ENCODE peak calls at places on chromosomes 6 and 20, in ten cellular contexts. Q is ovary; H is lower leg skin; K is psoas muscle; M is esophagus squamous epithelium; G is adrenal gland; N is Peyer's patch; B is A549; S is CD8-positive, alpha-beta T cell; X is DND-41. A is an unnamed sample.

GRCh38 chr6:150413768-150414167 is 45.0 kb downstream of the IYD start:
- DNase-seq in Q (no peak), H (no peak), K (no peak), M (no peak), G (no peak), N (no peak), B (no peak), S (no peak), X (no peak), A (no peak)

GRCh38 chr6:101150226-101150625 is 243.3 kb upstream of the GRIK2 start:
- DNase-seq in Q (no peak), H (no peak), K (no peak), M (no peak), G (no peak), N (no peak), B (no peak), S (no peak), X (no peak), A (no peak)

GRCh38 chr6:81614292-81614691 is 138.2 kb downstream of the TENT5A start:
- DNase-seq in Q (no peak), H (no peak), K (no peak), M (no peak), G (no peak), N (no peak), B (peak), S (no peak), X (peak), A (peak)

GRCh38 chr20:62157387-62158087 is 14.0 kb downstream of the SS18L1 start:
- DNase-seq in Q (no peak), H (no peak), K (no peak), M (no peak), G (no peak), N (no peak), B (no peak), S (no peak), X (no peak), A (no peak)

GRCh38 chr20:10306440-10307358 is 88.1 kb downstream of the SNAP25 start:
- DNase-seq in Q (no peak), H (no peak), K (no peak), M (no peak), G (no peak), N (no peak), B (no peak), S (no peak), X (no peak), A (peak)

GRCh38 chr6:138485005-138485545 is 14.2 kb downstream of the NHSL1 start:
- DNase-seq in Q (no peak), H (no peak), K (no peak), M (no peak), G (no peak), N (no peak), B (no peak), S (no peak), X (no peak), A (peak)

GRCh38 chr20:37921341-37921929 is 18.5 kb downstream of the VSTM2L start:
- DNase-seq in Q (no peak), H (no peak), K (no peak), M (no peak), G (no peak), N (no peak), B (no peak), S (no peak), X (no peak), A (no peak)

GRCh38 chr6:34234667-34235604 is 1.7 kb upstream of the HMGA1 start:
- DNase-seq in Q (no peak), H (no peak), K (no peak), M (no peak), G (no peak), N (peak), B (no peak), S (no peak), X (no peak), A (no peak)

GRCh38 chr6:168648240-168648639 is 207.3 kb downstream of the SMOC2 start:
- DNase-seq in Q (no peak), H (no peak), K (no peak), M (no peak), G (no peak), N (no peak), B (no peak), S (no peak), X (no peak), A (no peak)

DNA sequence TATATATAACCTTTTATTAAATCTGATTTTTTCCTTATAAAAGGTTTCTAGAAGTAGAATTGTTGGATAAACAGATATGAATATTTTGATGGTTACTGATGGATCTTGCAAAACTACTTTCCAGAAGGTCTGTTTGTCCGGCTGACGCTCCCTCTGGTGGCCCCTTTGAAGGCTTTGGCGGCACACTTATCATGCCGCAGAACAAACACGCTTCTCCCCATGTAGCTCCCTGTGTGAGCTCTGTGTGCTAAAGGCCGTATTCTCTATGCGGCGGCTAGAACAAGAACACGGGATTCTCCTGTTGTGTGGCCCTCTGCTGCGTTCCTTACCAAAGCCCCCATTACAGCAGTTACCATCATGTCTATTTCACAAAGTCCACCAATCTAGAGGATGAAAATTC is 30.0 kb downstream of the PPP1R3G start:
- DNase-seq in Q (no peak), H (no peak), K (no peak), M (no peak), G (no peak), N (no peak), B (peak), S (no peak), X (no peak), A (peak)
- TF ChIP-seq CTCF in Q (no peak), H (no peak), K (no peak), M (no peak), G (no peak), N (peak), B (peak), S (no peak), X (no peak), A (peak)

DNA sequence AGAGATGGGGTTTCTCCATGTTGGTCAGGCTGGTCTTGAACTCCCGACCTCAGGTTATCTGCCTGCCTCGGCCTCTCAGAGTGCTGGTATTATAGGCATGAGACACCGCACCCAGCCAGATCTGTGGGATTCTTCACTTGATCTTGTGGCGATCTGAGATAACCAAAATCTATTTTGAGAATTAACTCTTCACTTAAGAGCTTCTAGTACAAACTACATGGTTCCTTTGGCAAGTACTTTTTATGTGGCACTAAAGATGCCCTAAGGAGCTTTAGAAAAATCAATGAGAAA is 37.8 kb upstream of the TFB1M start:
- DNase-seq in Q (no peak), H (no peak), K (no peak), M (no peak), G (no peak), N (no peak), B (no peak), S (no peak), X (no peak), A (no peak)
- H3K4me3 ChIP-seq in Q (no peak), H (no peak), K (no peak), M (no peak), G (no peak), N (no peak), B (no peak), S (no peak), X (no peak), A (no peak)

GRCh38 chr20:17681741-17682102 is 320 bp downstream of the RRBP1 start:
- DNase-seq in Q (no peak), H (no peak), K (no peak), M (no peak), G (no peak), N (no peak), B (no peak), S (no peak), X (no peak), A (no peak)

GRCh38 chr20:17682103-17682888 is at the start of gene RRBP1:
- DNase-seq in Q (peak), H (peak), K (peak), M (peak), G (peak), N (peak), B (peak), S (peak), X (peak), A (peak)

GRCh38 chr20:17684077-17684888 is 2.2 kb upstream of the RRBP1 start:
- DNase-seq in Q (no peak), H (no peak), K (no peak), M (no peak), G (no peak), N (no peak), B (no peak), S (no peak), X (no peak), A (no peak)

GRCh38 chr20:17683218-17684076 is 1.4 kb upstream of the RRBP1 start:
- DNase-seq in Q (no peak), H (no peak), K (no peak), M (no peak), G (no peak), N (no peak), B (no peak), S (no peak), X (no peak), A (no peak)

DNA sequence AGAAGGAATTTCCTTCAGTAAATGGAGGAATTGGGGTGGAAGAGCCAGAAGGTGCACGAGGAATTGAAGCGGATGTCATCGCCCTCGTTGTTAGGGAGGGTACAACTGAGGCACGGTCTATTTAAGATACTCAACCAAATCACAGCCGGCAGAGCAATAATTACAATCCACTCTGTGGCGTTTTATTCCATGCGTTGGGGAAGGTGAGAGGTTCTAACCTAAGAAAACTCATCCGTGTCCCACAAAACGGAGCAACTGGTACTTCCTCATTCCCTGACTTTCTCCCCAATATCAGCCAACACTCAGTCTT is 802 bp upstream of the RRBP1 start:
- DNase-seq in Q (no peak), H (no peak), K (no peak), M (no peak), G (no peak), N (no peak), B (no peak), S (no peak), X (no peak), A (no peak)
- TF ChIP-seq CTCF in Q (no peak), H (no peak), K (no peak), M (no peak), G (no peak), N (no peak), B (no peak), S (peak), X (no peak), A (no peak)

GRCh38 chr20:32945710-32946221 is 58.5 kb downstream of the SUN5 start:
- DNase-seq in Q (no peak), H (no peak), K (no peak), M (no peak), G (no peak), N (no peak), B (no peak), S (no peak), X (no peak), A (peak)

GRCh38 chr20:32946629-32947028 is 57.6 kb downstream of the SUN5 start:
- DNase-seq in Q (no peak), H (no peak), K (no peak), M (no peak), G (no peak), N (no peak), B (no peak), S (no peak), X (no peak), A (no peak)

GRCh38 chr20:32943490-32944052 is 60.7 kb downstream of the SUN5 start:
- DNase-seq in Q (no peak), H (no peak), K (no peak), M (no peak), G (no peak), N (no peak), B (no peak), S (no peak), X (no peak), A (no peak)

GRCh38 chr20:32941155-32941885 is 62.9 kb downstream of the SUN5 start:
- DNase-seq in Q (no peak), H (no peak), K (no peak), M (no peak), G (no peak), N (no peak), B (no peak), S (no peak), X (no peak), A (no peak)
- H3K4me3 ChIP-seq in Q (no peak), H (no peak), K (no peak), M (no peak), G (no peak), N (no peak), B (no peak), S (no peak), X (no peak), A (no peak)

GRCh38 chr6:1678201-1678600 is 68.5 kb downstream of the FOXC1 start:
- DNase-seq in Q (no peak), H (no peak), K (no peak), M (no peak), G (no peak), N (no peak), B (no peak), S (no peak), X (no peak), A (no peak)

GRCh38 chr6:1679691-1680068 is 70.0 kb downstream of the FOXC1 start:
- DNase-seq in Q (no peak), H (no peak), K (no peak), M (no peak), G (no peak), N (no peak), B (no peak), S (no peak), X (no peak), A (peak)

GRCh38 chr6:1678966-1679690 is 69.4 kb downstream of the FOXC1 start:
- DNase-seq in Q (no peak), H (no peak), K (peak), M (no peak), G (peak), N (no peak), B (no peak), S (no peak), X (no peak), A (peak)
- TF ChIP-seq CTCF in Q (no peak), H (no peak), K (no peak), M (no peak), G (no peak), N (no peak), B (no peak), S (no peak), X (no peak), A (no peak)

GRCh38 chr20:49750611-49751396 is 37.1 kb upstream of the B4GALT5 start:
- DNase-seq in Q (no peak), H (peak), K (peak), M (no peak), G (no peak), N (peak), B (no peak), S (peak), X (peak), A (no peak)
- H3K4me3 ChIP-seq in Q (no peak), H (no peak), K (no peak), M (no peak), G (no peak), N (no peak), B (no peak), S (no peak), X (no peak), A (no peak)

GRCh38 chr6:43999628-44000027 is 127.6 kb downstream of the MRPL14 start:
- DNase-seq in Q (no peak), H (no peak), K (no peak), M (no peak), G (no peak), N (no peak), B (no peak), S (no peak), X (no peak), A (no peak)

GRCh38 chr6:44000164-44000842 is 126.9 kb downstream of the MRPL14 start:
- DNase-seq in Q (peak), H (no peak), K (no peak), M (no peak), G (no peak), N (no peak), B (no peak), S (no peak), X (peak), A (no peak)

GRCh38 chr6:44002071-44002590 is 125.1 kb downstream of the MRPL14 start:
- DNase-seq in Q (no peak), H (no peak), K (no peak), M (no peak), G (no peak), N (no peak), B (peak), S (no peak), X (no peak), A (no peak)

GRCh38 chr6:44002591-44003344 is 124.5 kb downstream of the MRPL14 start:
- DNase-seq in Q (peak), H (no peak), K (peak), M (no peak), G (peak), N (peak), B (peak), S (peak), X (no peak), A (peak)

DNA sequence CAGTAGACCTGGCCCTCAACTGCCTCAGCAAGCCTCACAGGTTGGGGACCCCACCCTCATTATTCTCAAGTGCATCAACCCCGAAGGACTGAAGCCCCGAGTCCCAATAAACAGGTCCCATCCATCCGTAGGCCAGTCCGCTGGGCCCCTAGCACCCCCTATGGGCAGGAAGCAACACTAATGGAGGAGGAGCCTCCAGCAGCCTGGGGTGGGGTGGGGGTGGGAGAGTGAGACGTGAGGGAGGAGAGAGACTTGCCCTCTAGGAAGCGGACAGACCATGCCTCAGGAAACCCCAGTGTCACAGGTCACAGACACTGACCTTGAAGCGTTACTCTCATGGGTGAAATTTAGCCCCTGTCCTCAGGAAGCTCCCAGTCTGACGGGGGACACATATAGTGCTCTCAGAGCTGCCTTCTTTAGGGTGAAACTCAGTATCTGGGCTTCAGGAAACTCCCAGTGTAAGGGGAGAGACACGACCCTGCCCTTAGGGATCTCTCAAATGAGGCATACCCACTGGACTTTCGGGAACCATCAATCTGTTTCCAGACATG is 125.9 kb downstream of the MRPL14 start:
- DNase-seq in Q (peak), H (no peak), K (no peak), M (no peak), G (no peak), N (no peak), B (peak), S (no peak), X (peak), A (peak)
- TF ChIP-seq CTCF in Q (no peak), H (no peak), K (peak), M (no peak), G (no peak), N (peak), B (peak), S (no peak), X (peak), A (peak)

A was measured in cardiac fibroblast.